ENCODE peak calls at places on chromosomes 6 and 20, in seven cellular contexts. U is progenitor cell of endocrine pancreas, K is lung microvascular endothelial cell, R is AG20443, F is T1000, N is GM06990, L is activated T-cell treated with anti-CD3 and anti-CD28 coated beads for 4 hours. Q is an unnamed sample.

GRCh38 chr20:41428285-41428684 is 61.7 kb upstream of the EMILIN3 start:
- DNase-seq in U (no peak), K (no peak), R (no peak), F (no peak), N (no peak), L (no peak), Q (peak)

GRCh38 chr6:81689580-81689979 is 62.9 kb downstream of the TENT5A start:
- DNase-seq in U (no peak), K (no peak), R (no peak), F (no peak), N (no peak), L (no peak), Q (no peak)

GRCh38 chr6:10099648-10100047 is 315.2 kb downstream of the TFAP2A start:
- DNase-seq in U (no peak), K (no peak), R (no peak), F (no peak), N (no peak), L (no peak), Q (no peak)

GRCh38 chr20:23231561-23232218 is 118.9 kb upstream of the NXT1 start:
- DNase-seq in U (no peak), K (peak), R (peak), F (no peak), N (no peak), L (no peak), Q (peak)

GRCh38 chr20:18180815-18181214 is 43.2 kb downstream of the KAT14 start:
- DNase-seq in U (no peak), K (no peak), R (no peak), F (no peak), N (no peak), L (no peak), Q (no peak)

GRCh38 chr6:136627191-136627590 is 77.0 kb upstream of the MAP7 start:
- DNase-seq in U (no peak), K (no peak), R (no peak), F (no peak), N (no peak), L (no peak), Q (no peak)

GRCh38 chr20:3930265-3931206 is 41.3 kb downstream of the PANK2 start:
- DNase-seq in U (no peak), K (no peak), R (no peak), F (no peak), N (no peak), L (no peak), Q (no peak)

GRCh38 chr6:165663283-165663735 is 268 bp upstream of the PDE10A start:
- DNase-seq in U (no peak), K (peak), R (peak), F (peak), N (no peak), L (no peak), Q (no peak)

GRCh38 chr6:131822119-131822518 is 14.3 kb downstream of the ENPP1 start:
- DNase-seq in U (no peak), K (no peak), R (no peak), F (no peak), N (no peak), L (no peak), Q (no peak)

GRCh38 chr20:64238851-64239387 is 16.6 kb upstream of the PCMTD2 start:
- DNase-seq in U (no peak), K (no peak), R (no peak), F (no peak), N (peak), L (no peak), Q (no peak)

GRCh38 chr20:36092424-36093024 is 62.0 kb upstream of the EPB41L1 start:
- DNase-seq in U (peak), K (peak), R (peak), F (peak), N (no peak), L (no peak), Q (no peak)

GRCh38 chr6:35804996-35805736 is at the start of gene LHFPL5:
- DNase-seq in U (peak), K (peak), R (peak), F (no peak), N (no peak), L (peak), Q (no peak)

GRCh38 chr20:63025534-63026331 is 19.0 kb upstream of the BHLHE23 start:
- DNase-seq in U (no peak), K (peak), R (peak), F (no peak), N (no peak), L (no peak), Q (no peak)

GRCh38 chr20:61057313-61058171 is 194.5 kb upstream of the CDH4 start:
- DNase-seq in U (no peak), K (no peak), R (no peak), F (no peak), N (no peak), L (no peak), Q (no peak)

GRCh38 chr6:43814865-43815264 is 44.9 kb downstream of the VEGFA start:
- DNase-seq in U (no peak), K (no peak), R (no peak), F (no peak), N (no peak), L (no peak), Q (no peak)

GRCh38 chr20:57474816-57475215 is 50.1 kb downstream of the CTCFL start:
- DNase-seq in U (no peak), K (no peak), R (no peak), F (no peak), N (no peak), L (no peak), Q (no peak)

GRCh38 chr6:95690328-95690727 is 113.0 kb downstream of the MANEA start:
- DNase-seq in U (no peak), K (no peak), R (no peak), F (no peak), N (no peak), L (no peak), Q (no peak)

GRCh38 chr6:14273196-14273595 is 155.6 kb downstream of the CD83 start:
- DNase-seq in U (no peak), K (no peak), R (no peak), F (no peak), N (no peak), L (no peak), Q (no peak)

GRCh38 chr6:54291146-54291545 is 17.1 kb upstream of the TINAG start:
- DNase-seq in U (no peak), K (peak), R (peak), F (no peak), N (no peak), L (no peak), Q (no peak)

GRCh38 chr20:32922466-32922865 is 63.7 kb downstream of the EFCAB8 start:
- DNase-seq in U (no peak), K (no peak), R (no peak), F (no peak), N (no peak), L (no peak), Q (no peak)

GRCh38 chr20:53981752-53982437 is 88.5 kb downstream of the BCAS1 start:
- DNase-seq in U (no peak), K (no peak), R (no peak), F (no peak), N (peak), L (no peak), Q (no peak)

GRCh38 chr6:98769546-98769945 is 64.8 kb upstream of the POU3F2 start:
- DNase-seq in U (no peak), K (peak), R (no peak), F (no peak), N (no peak), L (no peak), Q (no peak)

Q was measured in HS-27A.